ENCODE peak calls at places on chromosomes 13 and 19, in four cellular contexts. Z is amygdala; O is activated CD8-positive, alpha-beta memory T cell treated with anti-CD3 and anti-CD28 coated beads for 1 hour; A is activated CD4-positive, alpha-beta T cell treated with anti-CD3 and anti-CD28 coated beads for 24 hours. C is an unnamed sample.

GRCh38 chr19:47729799-47730520 is 15.4 kb upstream of the NOP53 start:
- DNase-seq in Z (no peak), O (no peak), A (peak), C (no peak)

GRCh38 chr13:78147905-78148304 is 229.3 kb upstream of the EDNRB start:
- DNase-seq in Z (no peak), O (no peak), A (no peak), C (no peak)

GRCh38 chr13:92097337-92097903 is 699.0 kb downstream of the GPC5 start:
- DNase-seq in Z (no peak), O (no peak), A (no peak), C (no peak)

GRCh38 chr19:38650911-38651584 is 3.6 kb downstream of the ACTN4 start:
- DNase-seq in Z (no peak), O (no peak), A (no peak), C (no peak)

GRCh38 chr13:98143601-98144500 is 957 bp downstream of the FARP1 start:
- DNase-seq in Z (no peak), O (no peak), A (no peak), C (no peak)

GRCh38 chr19:51124216-51124615 is 490 bp upstream of the SIGLEC9 start:
- DNase-seq in Z (no peak), O (no peak), A (no peak), C (no peak)

GRCh38 chr13:46666727-46667456 is 113.9 kb downstream of the LRCH1 start:
- DNase-seq in Z (no peak), O (no peak), A (no peak), C (no peak)

GRCh38 chr13:32019612-32020233 is 11.9 kb upstream of the FRY start:
- DNase-seq in Z (no peak), O (no peak), A (no peak), C (no peak)

GRCh38 chr13:50130686-50131051 is 115.4 kb downstream of the KCNRG start:
- DNase-seq in Z (no peak), O (no peak), A (no peak), C (no peak)

GRCh38 chr13:24043590-24044350 is 116.8 kb upstream of the SPATA13 start:
- DNase-seq in Z (no peak), O (no peak), A (no peak), C (no peak)

GRCh38 chr13:112873851-112874750 is 94.9 kb upstream of the MCF2L start:
- DNase-seq in Z (peak), O (peak), A (peak), C (peak)

GRCh38 chr19:2254052-2254872 is 2.0 kb downstream of the JSRP1 start:
- DNase-seq in Z (no peak), O (no peak), A (no peak), C (no peak)

GRCh38 chr19:15463865-15464371 is 426 bp downstream of the RASAL3 start:
- DNase-seq in Z (no peak), O (peak), A (peak), C (peak)

GRCh38 chr19:5621945-5622464 is 571 bp downstream of the SAFB2 start:
- DNase-seq in Z (no peak), O (no peak), A (peak), C (peak)

GRCh38 chr19:5784581-5785147 is at the start of gene PRR22:
- DNase-seq in Z (no peak), O (no peak), A (no peak), C (no peak)

GRCh38 chr13:105805866-105806265 is 729.6 kb downstream of the EFNB2 start:
- DNase-seq in Z (no peak), O (no peak), A (no peak), C (no peak)

C was measured in T-cell.